ENCODE peak calls at places on chromosomes 1 and 21, in five cellular contexts. D is H1, A is GM23338, L is hepatocyte, O is PC-3. H is an unnamed sample.

GRCh38 chr21:17386498-17386897 is 126.3 kb upstream of the CXADR start:
- DNase-seq in D (no peak), A (peak; percentile 39), L (no peak), O (no peak), H (no peak)

GRCh38 chr1:225842788-225843425 is 33.0 kb downstream of the EPHX1 start:
- DNase-seq in D (no peak), A (no peak), L (no peak), O (no peak), H (no peak)

GRCh38 chr1:115041654-115042053 is 12.0 kb downstream of the TSHB start:
- DNase-seq in D (no peak), A (peak; percentile 72), L (peak; percentile 48), O (peak; percentile 63), H (no peak)

GRCh38 chr1:208100906-208101305 is 143.3 kb downstream of the PLXNA2 start:
- DNase-seq in D (no peak), A (no peak), L (no peak), O (no peak), H (no peak)

GRCh38 chr21:45236481-45236880 is 51.2 kb downstream of the POFUT2 start:
- DNase-seq in D (no peak), A (no peak), L (no peak), O (peak; percentile 19), H (no peak)

GRCh38 chr1:85502171-85502570 is 37.2 kb upstream of the DDAH1 start:
- DNase-seq in D (no peak), A (no peak), L (no peak), O (no peak), H (no peak)

GRCh38 chr21:42233067-42233981 is 14.4 kb downstream of the ABCG1 start:
- DNase-seq in D (no peak), A (peak; percentile 49), L (peak; percentile 74), O (peak; percentile 13), H (no peak)

GRCh38 chr1:167095368-167095767 is 1.5 kb downstream of the STYXL2 start:
- DNase-seq in D (no peak), A (no peak), L (no peak), O (peak; percentile 96), H (peak; percentile 42)

GRCh38 chr21:27817061-27817460 is 850.2 kb upstream of the ADAMTS5 start:
- DNase-seq in D (no peak), A (no peak), L (peak; percentile 67), O (no peak), H (no peak)

GRCh38 chr1:21305155-21305899 is 15.1 kb upstream of the ECE1 start:
- DNase-seq in D (no peak), A (no peak), L (no peak), O (no peak), H (no peak)

GRCh38 chr1:24875976-24876609 is 54.0 kb downstream of the RUNX3 start:
- DNase-seq in D (peak; percentile 39), A (no peak), L (no peak), O (no peak), H (no peak)

GRCh38 chr1:226526801-226527595 is 21.6 kb upstream of the STUM start:
- DNase-seq in D (peak; percentile 73), A (peak; percentile 91), L (no peak), O (peak; percentile 65), H (no peak)

GRCh38 chr1:247182994-247183393 is 11.2 kb upstream of the ZNF124 start:
- DNase-seq in D (no peak), A (no peak), L (no peak), O (no peak), H (no peak)

GRCh38 chr1:247184254-247184653 is 12.4 kb upstream of the ZNF124 start:
- DNase-seq in D (no peak), A (no peak), L (no peak), O (no peak), H (no peak)

GRCh38 chr1:247177755-247178154 is 5.9 kb upstream of the ZNF124 start:
- DNase-seq in D (no peak), A (no peak), L (no peak), O (no peak), H (no peak)

GRCh38 chr1:247175458-247175857 is 3.6 kb upstream of the ZNF124 start:
- DNase-seq in D (no peak), A (no peak), L (no peak), O (no peak), H (no peak)

GRCh38 chr1:247180581-247180980 is 8.8 kb upstream of the ZNF124 start:
- DNase-seq in D (no peak), A (no peak), L (no peak), O (no peak), H (no peak)
- H3K27ac ChIP-seq in D (no peak overlapping the region), A (no peak overlapping the region), L (no peak overlapping the region), O (no peak overlapping the region), H (no peak overlapping the region)

GRCh38 chr1:210653771-210654170 is 325.1 kb downstream of the HHAT start:
- DNase-seq in D (no peak), A (no peak), L (no peak), O (no peak), H (no peak)

GRCh38 chr1:210654176-210654786 is 325.6 kb downstream of the HHAT start:
- DNase-seq in D (no peak), A (no peak), L (no peak), O (no peak), H (no peak)

GRCh38 chr1:210652329-210652954 is 323.7 kb downstream of the HHAT start:
- DNase-seq in D (no peak), A (no peak), L (no peak), O (no peak), H (no peak)

GRCh38 chr1:210655511-210655910 is 326.8 kb downstream of the HHAT start:
- DNase-seq in D (no peak), A (no peak), L (no peak), O (no peak), H (no peak)

DNA sequence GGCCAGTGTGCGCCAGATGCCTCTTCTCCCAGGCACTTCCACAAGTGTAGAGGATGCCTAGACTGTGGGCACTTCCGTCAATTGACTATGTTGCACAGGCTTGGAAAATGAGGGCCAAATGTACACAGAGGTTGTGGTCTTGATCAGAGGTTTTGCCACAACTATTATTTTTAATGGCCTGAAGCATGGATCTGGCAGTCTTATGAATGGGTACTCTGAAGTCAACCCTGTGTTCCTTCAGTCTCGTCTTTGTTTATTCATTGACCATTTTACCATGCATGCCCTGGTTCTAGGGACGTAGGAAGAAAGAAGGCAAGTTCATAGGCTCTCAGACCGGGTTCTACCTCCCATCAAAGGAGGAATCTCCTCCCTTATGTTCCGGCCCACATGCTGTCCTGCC is 329.1 kb downstream of the HHAT start:
- DNase-seq in D (no peak), A (no peak), L (no peak), O (no peak), H (no peak)
- H2AFZ ChIP-seq in D (no peak overlapping the region), A (no peak overlapping the region), L (no peak overlapping the region), O (no peak overlapping the region), H (no peak overlapping the region)

DNA sequence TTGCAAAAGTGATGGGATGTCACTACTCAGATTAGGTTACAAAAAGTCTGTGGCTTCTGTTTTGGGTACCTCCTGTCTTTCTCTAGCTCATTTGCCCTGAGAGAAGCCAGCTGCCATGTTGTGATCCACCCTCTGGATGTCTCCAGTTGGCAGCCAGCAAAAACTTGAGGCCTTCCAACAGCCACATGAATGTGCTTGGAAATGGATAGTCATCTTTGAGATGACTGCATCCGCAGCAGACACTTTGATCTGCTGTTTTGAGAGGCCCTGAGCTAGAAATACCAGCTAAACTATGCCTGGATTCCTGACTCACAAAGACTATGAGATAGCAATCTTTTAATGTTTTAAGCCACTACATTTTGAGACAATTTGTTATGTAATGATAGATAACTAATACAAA is 195.9 kb upstream of the FGGY start:
- DNase-seq in D (no peak), A (no peak), L (no peak), O (no peak), H (no peak)
- TF ChIP-seq CTCF in D (no peak), A (no peak), L (no peak), O (no peak), H (no peak)

GRCh38 chr1:203146537-203146936 is 19.0 kb downstream of the ADORA1 start:
- DNase-seq in D (no peak), A (no peak), L (no peak), O (no peak), H (no peak)

GRCh38 chr1:203148127-203148526 is 20.6 kb downstream of the ADORA1 start:
- DNase-seq in D (no peak), A (peak; percentile 69), L (no peak), O (peak; percentile 57), H (no peak)

GRCh38 chr1:203147376-203147775 is 19.9 kb downstream of the ADORA1 start:
- DNase-seq in D (no peak), A (peak; percentile 17), L (no peak), O (no peak), H (no peak)

GRCh38 chr1:203149188-203149840 is 21.8 kb downstream of the ADORA1 start:
- DNase-seq in D (no peak), A (no peak), L (no peak), O (no peak), H (no peak)

DNA sequence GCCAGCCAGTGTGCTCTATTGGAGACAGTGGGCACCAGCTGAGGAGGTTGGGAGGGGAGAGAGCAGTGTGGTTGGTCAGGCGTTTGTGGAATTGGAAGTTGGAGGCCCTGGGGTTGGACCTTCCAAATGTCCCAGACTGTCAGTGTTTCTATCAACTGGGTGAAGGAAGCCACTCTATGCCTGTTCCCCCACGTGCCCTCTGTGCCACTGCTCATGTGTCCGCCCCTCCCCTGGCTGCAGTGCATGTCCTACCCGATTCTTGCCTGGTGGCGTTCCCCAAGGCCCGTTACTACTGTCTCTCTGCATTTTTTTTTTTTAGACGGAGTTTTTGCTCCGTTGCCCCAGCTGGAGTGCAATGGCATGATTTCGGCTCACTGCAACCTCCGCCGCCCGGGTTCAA is 21.1 kb downstream of the ADORA1 start:
- DNase-seq in D (no peak), A (no peak), L (no peak), O (no peak), H (no peak)
- H3K27ac ChIP-seq in D (no peak overlapping the region), A (no peak overlapping the region), L (no peak overlapping the region), O (no peak overlapping the region), H (no peak overlapping the region)

GRCh38 chr1:230326971-230327891 is 98.9 kb downstream of the PGBD5 start:
- DNase-seq in D (no peak), A (no peak), L (no peak), O (no peak), H (no peak)
- H2AFZ ChIP-seq in D (no peak overlapping the region), A (no peak overlapping the region), L (no peak overlapping the region), O (no peak overlapping the region), H (no peak overlapping the region)

DNA sequence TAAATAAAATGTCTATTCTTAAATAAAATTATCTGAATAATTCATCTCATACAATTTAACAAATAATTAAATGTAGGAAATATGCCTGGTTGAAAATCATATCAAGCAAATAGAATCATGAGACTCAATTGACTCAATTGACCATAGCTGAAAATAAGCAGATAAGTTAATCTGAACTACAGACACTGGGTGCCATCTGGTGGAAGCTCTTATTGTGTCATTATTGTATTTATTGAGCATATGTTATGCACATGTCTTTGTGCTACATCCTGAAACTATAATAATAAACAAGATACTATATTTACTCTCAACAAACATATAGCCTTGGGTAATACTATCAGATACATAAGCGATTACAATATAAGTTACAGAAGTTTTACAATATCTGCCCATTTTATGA is 41.0 kb downstream of the BRINP3 start:
- DNase-seq in D (no peak), A (no peak), L (no peak), O (peak; percentile 69), H (no peak)
- TF ChIP-seq CTCF in D (no peak), A (peak; percentile 27), L (peak; percentile 46), O (peak; percentile 71), H (no peak)

GRCh38 chr1:52192436-52192835 is 50.5 kb downstream of the ZFYVE9 start:
- DNase-seq in D (no peak), A (no peak), L (no peak), O (no peak), H (no peak)
- H3K27ac ChIP-seq in D (no peak overlapping the region), A (no peak overlapping the region), L (no peak overlapping the region), O (no peak overlapping the region), H (no peak overlapping the region)

GRCh38 chr1:196557797-196558196 is 50.4 kb downstream of the KCNT2 start:
- DNase-seq in D (no peak), A (no peak), L (no peak), O (no peak), H (no peak)
- H2AFZ ChIP-seq in D (no peak overlapping the region), A (no peak overlapping the region), L (no peak overlapping the region), O (peak overlapping the region; percentile 64), H (no peak overlapping the region)